ENCODE peak calls at places on chromosomes 1 and 21, in four cellular contexts. W is K562, H is thoracic aorta, S is left lung. Y is an unnamed sample.
A peak's percentile ranks its signal among the peaks of the same experiment; 100 is the strongest.

GRCh38 chr1:156513189-156513588 is 12.6 kb upstream of the MEF2D start:
- DNase-seq in W (no peak), H (no peak), S (no peak), Y (no peak)

GRCh38 chr1:182917386-182917785 is 35.6 kb downstream of the SHCBP1L start:
- DNase-seq in W (no peak), H (no peak), S (no peak), Y (no peak)

GRCh38 chr1:18554101-18554500 is 73.4 kb downstream of the KLHDC7A start:
- DNase-seq in W (no peak), H (no peak), S (no peak), Y (no peak)

GRCh38 chr21:33419538-33420123 is 16.4 kb downstream of the IFNGR2 start:
- DNase-seq in W (no peak), H (no peak), S (no peak), Y (no peak)

GRCh38 chr1:18927082-18927653 is 24.8 kb upstream of the ALDH4A1 start:
- DNase-seq in W (no peak), H (no peak), S (no peak), Y (no peak)

GRCh38 chr1:156140879-156141707 is 12.3 kb upstream of the SEMA4A start:
- DNase-seq in W (peak; percentile 73), H (no peak), S (no peak), Y (peak; percentile 67)

GRCh38 chr1:95223110-95223509 is 10.9 kb upstream of the RWDD3 start:
- DNase-seq in W (no peak), H (no peak), S (no peak), Y (no peak)

GRCh38 chr1:230095938-230096337 is 28.9 kb downstream of the GALNT2 start:
- DNase-seq in W (no peak), H (no peak), S (no peak), Y (no peak)

GRCh38 chr1:174990382-174990999 is 9.3 kb upstream of the CACYBP start:
- DNase-seq in W (no peak), H (no peak), S (no peak), Y (peak; percentile 67)

GRCh38 chr1:205918955-205919746 is 24.1 kb downstream of the SLC26A9 start:
- DNase-seq in W (peak; percentile 87), H (peak; percentile 62), S (peak; percentile 74), Y (peak; percentile 89)

GRCh38 chr1:183577897-183578470 is 12.3 kb downstream of the NCF2 start:
- DNase-seq in W (no peak), H (no peak), S (no peak), Y (no peak)

GRCh38 chr1:153985341-153985912 is 712 bp downstream of the RAB13 start:
- DNase-seq in W (peak; percentile 60), H (no peak), S (peak; percentile 52), Y (no peak)

GRCh38 chr1:110508038-110508437 is 10.9 kb downstream of the KCNA10 start:
- DNase-seq in W (no peak), H (no peak), S (peak; percentile 82), Y (no peak)

GRCh38 chr1:150925080-150925479 is 1.1 kb upstream of the SETDB1 start:
- DNase-seq in W (no peak), H (no peak), S (no peak), Y (no peak)

GRCh38 chr1:92291372-92291999 is 7.3 kb downstream of the GLMN start:
- DNase-seq in W (peak; percentile 29), H (no peak), S (no peak), Y (peak; percentile 58)

GRCh38 chr1:18302788-18303413 is 177.8 kb upstream of the KLHDC7A start:
- DNase-seq in W (peak; percentile 59), H (no peak), S (no peak), Y (peak; percentile 82)

GRCh38 chr1:168443356-168443755 is 100.4 kb downstream of the XCL2 start:
- DNase-seq in W (no peak), H (no peak), S (no peak), Y (no peak)

GRCh38 chr1:225228871-225229303 is 199.0 kb downstream of the LBR start:
- DNase-seq in W (no peak), H (no peak), S (no peak), Y (no peak)

GRCh38 chr21:37914211-37914900 is 1.9 kb downstream of the KCNJ6 start:
- DNase-seq in W (peak; percentile 32), H (no peak), S (no peak), Y (no peak)

GRCh38 chr21:15272591-15272990 is 207.8 kb upstream of the NRIP1 start:
- DNase-seq in W (no peak), H (no peak), S (no peak), Y (no peak)

GRCh38 chr1:41361495-41362356 is 492 bp downstream of the FOXO6 start:
- DNase-seq in W (peak; percentile 69), H (no peak), S (peak; percentile 33), Y (peak; percentile 59)

GRCh38 chr1:108199231-108199657 is 899 bp downstream of the SLC25A24 start:
- DNase-seq in W (peak; percentile 24), H (no peak), S (no peak), Y (peak; percentile 57)

GRCh38 chr1:27686223-27686990 is 14.4 kb upstream of the IFI6 start:
- DNase-seq in W (peak; percentile 11), H (no peak), S (peak; percentile 43), Y (no peak)

GRCh38 chr1:41423511-41424191 is 60.8 kb downstream of the EDN2 start:
- DNase-seq in W (peak; percentile 45), H (no peak), S (no peak), Y (no peak)

GRCh38 chr1:115251856-115252255 is 86.2 kb downstream of the NGF start:
- DNase-seq in W (no peak), H (no peak), S (no peak), Y (no peak)

GRCh38 chr1:245579881-245580280 is 425.1 kb downstream of the KIF26B start:
- DNase-seq in W (no peak), H (no peak), S (no peak), Y (no peak)
- H3K27me3 ChIP-seq in W (peaks cover 14% of the 10 kb centered on the region), H (no peaks in the 10 kb centered on the region), S (no peaks in the 10 kb centered on the region), Y (no peaks in the 10 kb centered on the region)

GRCh38 chr1:237029240-237029639 is 12.7 kb upstream of the RYR2 start:
- DNase-seq in W (no peak), H (no peak), S (no peak), Y (no peak)
- H3K4me3 ChIP-seq in W (no peak overlapping the region), H (no peak overlapping the region), S (no peak overlapping the region), Y (no peak overlapping the region)

GRCh38 chr1:204773246-204773645 is 87.7 kb upstream of the LRRN2 start:
- DNase-seq in W (no peak), H (no peak), S (no peak), Y (no peak)

GRCh38 chr1:204775546-204775945 is 90.0 kb upstream of the LRRN2 start:
- DNase-seq in W (no peak), H (no peak), S (no peak), Y (no peak)

GRCh38 chr1:204771358-204771757 is 85.8 kb upstream of the LRRN2 start:
- DNase-seq in W (no peak), H (no peak), S (no peak), Y (no peak)

DNA sequence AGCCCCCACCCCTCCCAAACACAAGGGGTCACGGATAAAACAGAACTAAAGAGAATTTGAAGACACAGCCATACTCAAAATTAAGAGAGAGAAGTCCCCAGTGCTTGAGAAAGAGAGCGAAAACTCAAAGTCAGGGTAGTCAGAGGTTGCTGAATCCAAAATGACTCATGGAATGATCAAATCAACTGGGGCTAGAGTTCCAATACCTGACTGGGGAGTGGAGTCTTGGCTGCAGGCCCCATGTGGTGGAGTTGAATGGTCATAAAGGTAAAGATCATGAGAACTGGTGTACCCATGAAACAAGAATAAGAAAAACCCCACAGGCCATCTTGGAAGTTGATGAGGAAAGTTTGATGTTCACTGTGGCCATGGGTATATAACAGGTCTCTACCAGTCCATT is 84.5 kb upstream of the LRRN2 start:
- DNase-seq in W (no peak), H (no peak), S (no peak), Y (no peak)
- H3K27me3 ChIP-seq in W (peaks cover 48% of the 10 kb centered on the region), H (no peaks in the 10 kb centered on the region), S (peaks cover 6% of the 10 kb centered on the region), Y (no peaks in the 10 kb centered on the region)

DNA sequence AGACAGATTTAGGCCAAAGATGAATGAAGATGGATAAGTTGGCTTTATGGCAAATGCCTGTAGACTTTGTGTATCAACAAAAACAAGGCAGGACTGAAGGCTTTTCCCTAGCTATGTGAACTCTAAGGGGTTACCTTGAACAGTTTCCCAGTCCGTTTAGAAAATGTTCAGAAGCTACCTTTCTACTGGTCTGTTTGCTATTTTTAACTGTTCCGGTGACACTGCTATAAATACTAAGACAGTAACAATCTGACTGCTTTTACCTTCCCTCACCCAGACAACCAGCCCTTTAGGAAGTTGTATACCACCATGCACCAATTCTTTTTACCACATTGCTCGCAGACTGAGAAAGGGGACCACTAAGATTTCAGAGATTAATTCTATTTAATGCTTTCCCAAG is 102.2 kb downstream of the PHTF1 start:
- DNase-seq in W (no peak), H (no peak), S (no peak), Y (no peak)
- H3K4me3 ChIP-seq in W (no peak overlapping the region), H (no peak overlapping the region), S (no peak overlapping the region), Y (no peak overlapping the region)

DNA sequence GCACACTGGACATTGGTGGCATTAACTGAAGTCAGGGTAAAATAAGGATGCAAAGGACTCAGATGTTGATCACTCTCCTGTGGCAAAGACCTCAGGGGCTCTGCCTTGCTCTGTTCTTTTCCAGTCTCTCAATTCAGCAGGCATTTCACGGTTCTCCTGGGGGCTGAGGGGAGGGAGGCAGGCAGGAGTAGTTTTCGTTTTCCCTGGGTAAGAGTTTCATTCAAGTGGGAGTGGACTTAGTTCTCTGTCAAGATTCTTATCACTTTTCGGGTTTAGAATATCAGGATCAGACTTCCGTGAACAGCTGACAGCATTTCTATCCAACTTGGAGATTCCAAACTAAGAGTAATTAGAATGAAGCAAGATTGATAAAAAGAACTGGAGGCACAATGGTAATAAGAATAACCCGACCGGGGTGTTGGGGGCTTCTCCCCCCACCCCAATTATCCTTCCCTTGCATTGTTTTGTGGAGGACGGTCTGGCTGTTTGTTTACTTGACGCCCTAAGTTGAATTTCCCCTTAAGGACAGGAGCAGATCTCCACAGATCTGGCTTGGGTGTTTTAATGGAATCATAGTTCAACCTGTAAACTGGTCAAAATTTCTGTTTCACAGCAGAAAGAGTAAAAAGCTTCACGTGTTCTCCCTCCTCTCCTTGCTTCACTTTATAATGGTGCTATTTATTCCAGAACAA is 2.4 kb upstream of the ATF3 start:
- DNase-seq in W (no peak), H (no peak), S (no peak), Y (no peak)
- H3K27me3 ChIP-seq in W (peaks cover 52% of the 10 kb centered on the region), H (no peaks in the 10 kb centered on the region), S (peaks cover 12% of the 10 kb centered on the region), Y (no peaks in the 10 kb centered on the region)

GRCh38 chr1:226353698-226354525 is 44.9 kb upstream of the LIN9 start:
- DNase-seq in W (no peak), H (no peak), S (no peak), Y (peak; percentile 95)
- H3K4me3 ChIP-seq in W (no peak overlapping the region), H (no peak overlapping the region), S (no peak overlapping the region), Y (peak overlapping the region; percentile 34)